ENCODE peak calls at places on chromosome 2, in nine cellular contexts. One of them, this sample, is unnamed.

GRCh38 chr2:240280621-240281020 is 140.2 kb upstream of the OTOS start:
- DNase-seq in A549: no peak
- DNase-seq in fibroblast of lung: peak; percentile 78
- DNase-seq in thoracic aorta: no peak
- DNase-seq in HFF-Myc: no peak
- DNase-seq in endothelial cell of umbilical vein: no peak
- DNase-seq in PC-3: peak; percentile 4
- DNase-seq in tibial nerve: no peak
- DNase-seq in prostate gland: no peak
- DNase-seq in this sample: no peak

GRCh38 chr2:20539776-20540586 is 93.1 kb downstream of the RHOB start:
- DNase-seq in A549: no peak
- DNase-seq in fibroblast of lung: no peak
- DNase-seq in thoracic aorta: no peak
- DNase-seq in HFF-Myc: no peak
- DNase-seq in endothelial cell of umbilical vein: no peak
- DNase-seq in PC-3: no peak
- DNase-seq in tibial nerve: peak; percentile 25
- DNase-seq in prostate gland: no peak
- DNase-seq in this sample: no peak

GRCh38 chr2:98731709-98732349 is 897 bp upstream of the MGAT4A start:
- DNase-seq in A549: no peak
- DNase-seq in fibroblast of lung: no peak
- DNase-seq in thoracic aorta: no peak
- DNase-seq in HFF-Myc: no peak
- DNase-seq in endothelial cell of umbilical vein: peak; percentile 42
- DNase-seq in PC-3: no peak
- DNase-seq in tibial nerve: no peak
- DNase-seq in prostate gland: no peak
- DNase-seq in this sample: no peak

GRCh38 chr2:214261683-214262082 is 149.2 kb upstream of the VWC2L start:
- DNase-seq in A549: no peak
- DNase-seq in fibroblast of lung: no peak
- DNase-seq in thoracic aorta: no peak
- DNase-seq in HFF-Myc: no peak
- DNase-seq in endothelial cell of umbilical vein: no peak
- DNase-seq in PC-3: peak; percentile 45
- DNase-seq in tibial nerve: no peak
- DNase-seq in prostate gland: no peak
- DNase-seq in this sample: no peak

GRCh38 chr2:64114063-64114911 is 29.9 kb downstream of the PELI1 start:
- DNase-seq in A549: no peak
- DNase-seq in fibroblast of lung: peak; percentile 74
- DNase-seq in thoracic aorta: no peak
- DNase-seq in HFF-Myc: no peak
- DNase-seq in endothelial cell of umbilical vein: peak; percentile 69
- DNase-seq in PC-3: peak; percentile 75
- DNase-seq in tibial nerve: no peak
- DNase-seq in prostate gland: no peak
- DNase-seq in this sample: no peak

GRCh38 chr2:74549685-74549971 is 4.1 kb downstream of the LOXL3 start:
- DNase-seq in A549: no peak
- DNase-seq in fibroblast of lung: no peak
- DNase-seq in thoracic aorta: no peak
- DNase-seq in HFF-Myc: no peak
- DNase-seq in endothelial cell of umbilical vein: no peak
- DNase-seq in PC-3: no peak
- DNase-seq in tibial nerve: no peak
- DNase-seq in prostate gland: no peak
- DNase-seq in this sample: no peak

GRCh38 chr2:72115361-72116080 is 32.1 kb downstream of the CYP26B1 start:
- DNase-seq in A549: peak; percentile 97
- DNase-seq in fibroblast of lung: peak; percentile 82
- DNase-seq in thoracic aorta: peak; percentile 73
- DNase-seq in HFF-Myc: peak; percentile 70
- DNase-seq in endothelial cell of umbilical vein: peak; percentile 86
- DNase-seq in PC-3: peak; percentile 99
- DNase-seq in tibial nerve: no peak
- DNase-seq in prostate gland: peak; percentile 87
- DNase-seq in this sample: no peak

GRCh38 chr2:16487686-16488085 is 177.9 kb downstream of the CYRIA start:
- DNase-seq in A549: peak; percentile 8
- DNase-seq in fibroblast of lung: peak; percentile 56
- DNase-seq in thoracic aorta: no peak
- DNase-seq in HFF-Myc: no peak
- DNase-seq in endothelial cell of umbilical vein: peak; percentile 46
- DNase-seq in PC-3: peak; percentile 21
- DNase-seq in tibial nerve: no peak
- DNase-seq in prostate gland: peak; percentile 17
- DNase-seq in this sample: peak; percentile 21

GRCh38 chr2:231467613-231468525 is 3.6 kb upstream of the NCL start:
- DNase-seq in A549: no peak
- DNase-seq in fibroblast of lung: no peak
- DNase-seq in thoracic aorta: no peak
- DNase-seq in HFF-Myc: no peak
- DNase-seq in endothelial cell of umbilical vein: no peak
- DNase-seq in PC-3: no peak
- DNase-seq in tibial nerve: no peak
- DNase-seq in prostate gland: no peak
- DNase-seq in this sample: no peak

GRCh38 chr2:197310271-197310939 is at the start of gene ANKRD44:
- DNase-seq in A549: peak; percentile 76
- DNase-seq in fibroblast of lung: peak; percentile 81
- DNase-seq in thoracic aorta: peak; percentile 62
- DNase-seq in HFF-Myc: peak; percentile 19
- DNase-seq in endothelial cell of umbilical vein: peak; percentile 72
- DNase-seq in PC-3: peak; percentile 80
- DNase-seq in tibial nerve: peak; percentile 82
- DNase-seq in prostate gland: peak; percentile 85
- DNase-seq in this sample: peak; percentile 38

GRCh38 chr2:237717366-237718276 is 81.0 kb upstream of the RBM44 start:
- DNase-seq in A549: no peak
- DNase-seq in fibroblast of lung: no peak
- DNase-seq in thoracic aorta: no peak
- DNase-seq in HFF-Myc: no peak
- DNase-seq in endothelial cell of umbilical vein: no peak
- DNase-seq in PC-3: no peak
- DNase-seq in tibial nerve: no peak
- DNase-seq in prostate gland: no peak
- DNase-seq in this sample: no peak

GRCh38 chr2:178484245-178485041 is 4.2 kb downstream of the PLEKHA3 start:
- DNase-seq in A549: no peak
- DNase-seq in fibroblast of lung: peak; percentile 43
- DNase-seq in thoracic aorta: no peak
- DNase-seq in HFF-Myc: no peak
- DNase-seq in endothelial cell of umbilical vein: peak; percentile 53
- DNase-seq in PC-3: peak; percentile 82
- DNase-seq in tibial nerve: peak; percentile 28
- DNase-seq in prostate gland: no peak
- DNase-seq in this sample: no peak

GRCh38 chr2:138414014-138414413 is 87.6 kb upstream of the SPOPL start:
- DNase-seq in A549: no peak
- DNase-seq in fibroblast of lung: no peak
- DNase-seq in thoracic aorta: no peak
- DNase-seq in HFF-Myc: no peak
- DNase-seq in endothelial cell of umbilical vein: no peak
- DNase-seq in PC-3: no peak
- DNase-seq in tibial nerve: no peak
- DNase-seq in prostate gland: no peak
- DNase-seq in this sample: no peak

GRCh38 chr2:54468643-54469042 is 12.5 kb downstream of the SPTBN1 start:
- DNase-seq in A549: no peak
- DNase-seq in fibroblast of lung: peak; percentile 17
- DNase-seq in thoracic aorta: no peak
- DNase-seq in HFF-Myc: no peak
- DNase-seq in endothelial cell of umbilical vein: no peak
- DNase-seq in PC-3: no peak
- DNase-seq in tibial nerve: no peak
- DNase-seq in prostate gland: no peak
- DNase-seq in this sample: no peak

GRCh38 chr2:159755788-159756187 is 42.2 kb downstream of the CD302 start:
- DNase-seq in A549: peak; percentile 25
- DNase-seq in fibroblast of lung: no peak
- DNase-seq in thoracic aorta: no peak
- DNase-seq in HFF-Myc: no peak
- DNase-seq in endothelial cell of umbilical vein: peak; percentile 49
- DNase-seq in PC-3: peak; percentile 70
- DNase-seq in tibial nerve: no peak
- DNase-seq in prostate gland: no peak
- DNase-seq in this sample: no peak

GRCh38 chr2:62467475-62468321 is 38.3 kb downstream of the TMEM17 start:
- DNase-seq in A549: peak; percentile 25
- DNase-seq in fibroblast of lung: peak; percentile 24
- DNase-seq in thoracic aorta: no peak
- DNase-seq in HFF-Myc: no peak
- DNase-seq in endothelial cell of umbilical vein: no peak
- DNase-seq in PC-3: no peak
- DNase-seq in tibial nerve: peak; percentile 62
- DNase-seq in prostate gland: no peak
- DNase-seq in this sample: no peak

GRCh38 chr2:159086332-159086731 is 117.9 kb downstream of the TANC1 start:
- DNase-seq in A549: no peak
- DNase-seq in fibroblast of lung: peak; percentile 47
- DNase-seq in thoracic aorta: no peak
- DNase-seq in HFF-Myc: no peak
- DNase-seq in endothelial cell of umbilical vein: peak; percentile 58
- DNase-seq in PC-3: no peak
- DNase-seq in tibial nerve: no peak
- DNase-seq in prostate gland: no peak
- DNase-seq in this sample: no peak

GRCh38 chr2:6562762-6563161 is 302.9 kb downstream of the CMPK2 start:
- DNase-seq in A549: no peak
- DNase-seq in fibroblast of lung: no peak
- DNase-seq in thoracic aorta: no peak
- DNase-seq in HFF-Myc: no peak
- DNase-seq in endothelial cell of umbilical vein: no peak
- DNase-seq in PC-3: no peak
- DNase-seq in tibial nerve: no peak
- DNase-seq in prostate gland: no peak
- DNase-seq in this sample: no peak

GRCh38 chr2:1663621-1664020 is 80.7 kb downstream of the PXDN start:
- DNase-seq in A549: no peak
- DNase-seq in fibroblast of lung: no peak
- DNase-seq in thoracic aorta: no peak
- DNase-seq in HFF-Myc: no peak
- DNase-seq in endothelial cell of umbilical vein: no peak
- DNase-seq in PC-3: no peak
- DNase-seq in tibial nerve: no peak
- DNase-seq in prostate gland: no peak
- DNase-seq in this sample: no peak

GRCh38 chr2:57376985-57377384 is 669.6 kb upstream of the VRK2 start:
- DNase-seq in A549: no peak
- DNase-seq in fibroblast of lung: no peak
- DNase-seq in thoracic aorta: no peak
- DNase-seq in HFF-Myc: no peak
- DNase-seq in endothelial cell of umbilical vein: peak; percentile 4
- DNase-seq in PC-3: peak; percentile 26
- DNase-seq in tibial nerve: no peak
- DNase-seq in prostate gland: no peak
- DNase-seq in this sample: peak; percentile 0
- TF ChIP-seq CTCF in A549: no peak
- TF ChIP-seq CTCF in fibroblast of lung: peak; percentile 4
- TF ChIP-seq CTCF in thoracic aorta: no peak
- TF ChIP-seq CTCF in HFF-Myc: no peak
- TF ChIP-seq CTCF in endothelial cell of umbilical vein: no peak
- TF ChIP-seq CTCF in PC-3: peak; percentile 59
- TF ChIP-seq CTCF in tibial nerve: no peak
- TF ChIP-seq CTCF in prostate gland: no peak
- TF ChIP-seq CTCF in this sample: peak; percentile 41

GRCh38 chr2:19355931-19356544 is 2.4 kb downstream of the OSR1 start:
- DNase-seq in A549: no peak
- DNase-seq in fibroblast of lung: peak; percentile 60
- DNase-seq in thoracic aorta: no peak
- DNase-seq in HFF-Myc: no peak
- DNase-seq in endothelial cell of umbilical vein: no peak
- DNase-seq in PC-3: no peak
- DNase-seq in tibial nerve: no peak
- DNase-seq in prostate gland: no peak
- DNase-seq in this sample: no peak
- H3K4me3 ChIP-seq in A549: no peak overlapping the region
- H3K4me3 ChIP-seq in fibroblast of lung: peak overlapping the region; percentile 91
- H3K4me3 ChIP-seq in thoracic aorta: peak overlapping the region; percentile 95
- H3K4me3 ChIP-seq in HFF-Myc: peak overlapping the region; percentile 62
- H3K4me3 ChIP-seq in endothelial cell of umbilical vein: no peak overlapping the region
- H3K4me3 ChIP-seq in PC-3: peak overlapping the region; percentile 95
- H3K4me3 ChIP-seq in tibial nerve: peak overlapping the region; percentile 40
- H3K4me3 ChIP-seq in prostate gland: peak overlapping the region; percentile 47
- H3K4me3 ChIP-seq in this sample: no peak overlapping the region

GRCh38 chr2:200670313-200670712 is 84.5 kb downstream of the AOX1 start:
- DNase-seq in A549: no peak
- DNase-seq in fibroblast of lung: no peak
- DNase-seq in thoracic aorta: no peak
- DNase-seq in HFF-Myc: no peak
- DNase-seq in endothelial cell of umbilical vein: no peak
- DNase-seq in PC-3: peak; percentile 15
- DNase-seq in tibial nerve: no peak
- DNase-seq in prostate gland: no peak
- DNase-seq in this sample: no peak
- TF ChIP-seq CTCF in A549: peak; percentile 37
- TF ChIP-seq CTCF in fibroblast of lung: no peak
- TF ChIP-seq CTCF in thoracic aorta: no peak
- TF ChIP-seq CTCF in HFF-Myc: no peak
- TF ChIP-seq CTCF in endothelial cell of umbilical vein: no peak
- TF ChIP-seq CTCF in PC-3: peak; percentile 33
- TF ChIP-seq CTCF in tibial nerve: no peak
- TF ChIP-seq CTCF in prostate gland: no peak
- TF ChIP-seq CTCF in this sample: no peak

GRCh38 chr2:105143467-105144127 is 97.9 kb upstream of the GPR45 start:
- DNase-seq in A549: no peak
- DNase-seq in fibroblast of lung: no peak
- DNase-seq in thoracic aorta: no peak
- DNase-seq in HFF-Myc: no peak
- DNase-seq in endothelial cell of umbilical vein: no peak
- DNase-seq in PC-3: no peak
- DNase-seq in tibial nerve: no peak
- DNase-seq in prostate gland: peak; percentile 57
- DNase-seq in this sample: no peak

GRCh38 chr2:105144128-105144940 is 97.2 kb upstream of the GPR45 start:
- DNase-seq in A549: no peak
- DNase-seq in fibroblast of lung: no peak
- DNase-seq in thoracic aorta: no peak
- DNase-seq in HFF-Myc: no peak
- DNase-seq in endothelial cell of umbilical vein: no peak
- DNase-seq in PC-3: no peak
- DNase-seq in tibial nerve: no peak
- DNase-seq in prostate gland: no peak
- DNase-seq in this sample: no peak

GRCh38 chr2:105142239-105142638 is 99.3 kb upstream of the GPR45 start:
- DNase-seq in A549: no peak
- DNase-seq in fibroblast of lung: no peak
- DNase-seq in thoracic aorta: no peak
- DNase-seq in HFF-Myc: no peak
- DNase-seq in endothelial cell of umbilical vein: no peak
- DNase-seq in PC-3: no peak
- DNase-seq in tibial nerve: no peak
- DNase-seq in prostate gland: no peak
- DNase-seq in this sample: no peak

GRCh38 chr2:105143094-105143466 is 98.5 kb upstream of the GPR45 start:
- DNase-seq in A549: no peak
- DNase-seq in fibroblast of lung: no peak
- DNase-seq in thoracic aorta: no peak
- DNase-seq in HFF-Myc: no peak
- DNase-seq in endothelial cell of umbilical vein: no peak
- DNase-seq in PC-3: no peak
- DNase-seq in tibial nerve: no peak
- DNase-seq in prostate gland: no peak
- DNase-seq in this sample: no peak

GRCh38 chr2:105144941-105145300 is 96.6 kb upstream of the GPR45 start:
- DNase-seq in A549: no peak
- DNase-seq in fibroblast of lung: no peak
- DNase-seq in thoracic aorta: no peak
- DNase-seq in HFF-Myc: no peak
- DNase-seq in endothelial cell of umbilical vein: no peak
- DNase-seq in PC-3: no peak
- DNase-seq in tibial nerve: no peak
- DNase-seq in prostate gland: no peak
- DNase-seq in this sample: no peak
- H3K4me3 ChIP-seq in A549: no peak overlapping the region
- H3K4me3 ChIP-seq in fibroblast of lung: no peak overlapping the region
- H3K4me3 ChIP-seq in thoracic aorta: no peak overlapping the region
- H3K4me3 ChIP-seq in HFF-Myc: no peak overlapping the region
- H3K4me3 ChIP-seq in endothelial cell of umbilical vein: no peak overlapping the region
- H3K4me3 ChIP-seq in PC-3: no peak overlapping the region
- H3K4me3 ChIP-seq in tibial nerve: no peak overlapping the region
- H3K4me3 ChIP-seq in prostate gland: no peak overlapping the region
- H3K4me3 ChIP-seq in this sample: no peak overlapping the region